ENCODE peak calls at places on chromosome 18, in ten cellular contexts. S is activated T-helper 1 cell treated with Interleukin-2 at 50 U/mL for 16 hours; T is COLO829; K is K562; R is cardiac muscle cell; Q is activated CD4-positive, CD25-positive, alpha-beta regulatory T cell treated with anti-CD3 and anti-CD28 coated beads, Interleukin-2, amount 50 U/mL, for 16 hours; J is DMS153; G is stimulated activated naive CD8-positive, alpha-beta T cell treated with anti-CD3 and anti-CD28 coated beads, Interleukin-15, Interleukin-2, amounts not matched to agents 100 U/mL and 50 U/mL, for 24 hours; H is COR-L47; P is activated naive CD8-positive, alpha-beta T cell treated with anti-CD3 and anti-CD28 coated beads, Interleukin-2, amount 50 U/mL, for 24 hours. B is an unnamed sample.

GRCh38 chr18:36761186-36761698 is 67.6 kb downstream of the TPGS2 start:
- DNase-seq in S (no peak), Q (no peak), K (no peak), P (no peak), G (no peak), T (no peak), R (no peak), H (no peak), J (no peak), B (no peak)

GRCh38 chr18:74284501-74285004 is 7.2 kb downstream of the CYB5A start:
- DNase-seq in R (peak), T (no peak), P (no peak), K (no peak), S (no peak), Q (no peak), H (peak), J (peak), G (no peak), B (no peak)

GRCh38 chr18:63936156-63936931 is 12.8 kb upstream of the HMSD start:
- DNase-seq in R (peak), S (no peak), G (peak), T (peak), P (peak), K (peak), J (peak), Q (peak), H (peak), B (peak)

GRCh38 chr18:54973046-54973445 is 13.8 kb upstream of the CCDC68 start:
- DNase-seq in P (no peak), J (no peak), G (no peak), H (no peak), T (no peak), S (no peak), R (no peak), Q (no peak), K (no peak), B (no peak)

GRCh38 chr18:6920099-6920955 is 190.8 kb downstream of the ARHGAP28 start:
- DNase-seq in S (no peak), R (peak), J (no peak), G (peak), Q (no peak), T (peak), H (peak), K (peak), P (peak), B (no peak)

GRCh38 chr18:74290831-74291770 is 662 bp downstream of the CYB5A start:
- DNase-seq in G (no peak), P (peak), K (no peak), R (peak), S (peak), J (peak), T (no peak), H (peak), Q (no peak), B (no peak)

GRCh38 chr18:53018791-53019190 is 678.8 kb downstream of the DCC start:
- DNase-seq in T (no peak), P (no peak), K (no peak), H (no peak), S (no peak), Q (no peak), R (peak), J (no peak), G (no peak), B (no peak)

GRCh38 chr18:79506191-79507075 is 110.7 kb downstream of the NFATC1 start:
- DNase-seq in G (no peak), P (no peak), J (no peak), H (no peak), Q (no peak), S (no peak), T (no peak), K (no peak), R (peak), B (no peak)

GRCh38 chr18:34710430-34711386 is 610 bp downstream of the DTNA start:
- DNase-seq in H (peak), K (no peak), R (peak), G (no peak), J (peak), T (peak), P (no peak), Q (no peak), S (no peak), B (no peak)

B was measured in T-helper 22 cell.